ENCODE peak calls at places on chromosomes 16 and 17, in seven cellular contexts. One of them, this sample, is unnamed.

GRCh38 chr17:63015824-63016223 is 49.8 kb downstream of the TANC2 start:
- DNase-seq in T-helper 1 cell: no peak
- DNase-seq in HS-27A: no peak
- DNase-seq in EL: no peak
- DNase-seq in KBM-7: no peak
- DNase-seq in CD8-positive, alpha-beta memory T cell: no peak
- DNase-seq in RWPE1: no peak
- DNase-seq in this sample: no peak

GRCh38 chr16:10817514-10817913 is 1.1 kb downstream of the TVP23A start:
- DNase-seq in T-helper 1 cell: no peak
- DNase-seq in HS-27A: no peak
- DNase-seq in EL: no peak
- DNase-seq in KBM-7: no peak
- DNase-seq in CD8-positive, alpha-beta memory T cell: no peak
- DNase-seq in RWPE1: no peak
- DNase-seq in this sample: no peak

GRCh38 chr17:8740486-8740885 is 4.2 kb downstream of the CCDC42 start:
- DNase-seq in T-helper 1 cell: peak; percentile 46
- DNase-seq in HS-27A: no peak
- DNase-seq in EL: no peak
- DNase-seq in KBM-7: peak; percentile 55
- DNase-seq in CD8-positive, alpha-beta memory T cell: peak; percentile 52
- DNase-seq in RWPE1: no peak
- DNase-seq in this sample: no peak

GRCh38 chr17:1203111-1203966 is 23.6 kb upstream of the ABR start:
- DNase-seq in T-helper 1 cell: peak; percentile 51
- DNase-seq in HS-27A: no peak
- DNase-seq in EL: peak; percentile 74
- DNase-seq in KBM-7: no peak
- DNase-seq in CD8-positive, alpha-beta memory T cell: peak; percentile 33
- DNase-seq in RWPE1: peak; percentile 93
- DNase-seq in this sample: no peak

GRCh38 chr17:72358465-72358864 is 237.6 kb downstream of the SOX9 start:
- DNase-seq in T-helper 1 cell: no peak
- DNase-seq in HS-27A: no peak
- DNase-seq in EL: peak; percentile 90
- DNase-seq in KBM-7: no peak
- DNase-seq in CD8-positive, alpha-beta memory T cell: no peak
- DNase-seq in RWPE1: peak; percentile 89
- DNase-seq in this sample: no peak

GRCh38 chr16:4701791-4702465 is 8.6 kb downstream of the NUDT16L1 start:
- DNase-seq in T-helper 1 cell: no peak
- DNase-seq in HS-27A: no peak
- DNase-seq in EL: no peak
- DNase-seq in KBM-7: no peak
- DNase-seq in CD8-positive, alpha-beta memory T cell: no peak
- DNase-seq in RWPE1: no peak
- DNase-seq in this sample: no peak

GRCh38 chr17:18225121-18225561 is 294 bp upstream of the LLGL1 start:
- DNase-seq in T-helper 1 cell: peak; percentile 92
- DNase-seq in HS-27A: peak; percentile 80
- DNase-seq in EL: peak; percentile 96
- DNase-seq in KBM-7: peak; percentile 94
- DNase-seq in CD8-positive, alpha-beta memory T cell: peak; percentile 95
- DNase-seq in RWPE1: peak; percentile 99
- DNase-seq in this sample: no peak

GRCh38 chr17:34363183-34363661 is at the start of gene CCL1:
- DNase-seq in T-helper 1 cell: no peak
- DNase-seq in HS-27A: no peak
- DNase-seq in EL: no peak
- DNase-seq in KBM-7: no peak
- DNase-seq in CD8-positive, alpha-beta memory T cell: no peak
- DNase-seq in RWPE1: no peak
- DNase-seq in this sample: no peak

GRCh38 chr17:12229315-12229714 is 208.6 kb downstream of the MAP2K4 start:
- DNase-seq in T-helper 1 cell: no peak
- DNase-seq in HS-27A: no peak
- DNase-seq in EL: no peak
- DNase-seq in KBM-7: no peak
- DNase-seq in CD8-positive, alpha-beta memory T cell: no peak
- DNase-seq in RWPE1: no peak
- DNase-seq in this sample: no peak

GRCh38 chr17:68248886-68249872 is 1.3 kb downstream of the AMZ2 start:
- DNase-seq in T-helper 1 cell: no peak
- DNase-seq in HS-27A: no peak
- DNase-seq in EL: peak; percentile 25
- DNase-seq in KBM-7: peak; percentile 80
- DNase-seq in CD8-positive, alpha-beta memory T cell: peak; percentile 54
- DNase-seq in RWPE1: no peak
- DNase-seq in this sample: no peak

GRCh38 chr17:2965621-2966275 is 97.7 kb downstream of the OR1D5 start:
- DNase-seq in T-helper 1 cell: no peak
- DNase-seq in HS-27A: no peak
- DNase-seq in EL: peak; percentile 70
- DNase-seq in KBM-7: no peak
- DNase-seq in CD8-positive, alpha-beta memory T cell: no peak
- DNase-seq in RWPE1: peak; percentile 63
- DNase-seq in this sample: no peak

GRCh38 chr16:17431012-17431411 is 39.7 kb downstream of the XYLT1 start:
- DNase-seq in T-helper 1 cell: no peak
- DNase-seq in HS-27A: no peak
- DNase-seq in EL: peak; percentile 23
- DNase-seq in KBM-7: no peak
- DNase-seq in CD8-positive, alpha-beta memory T cell: no peak
- DNase-seq in RWPE1: no peak
- DNase-seq in this sample: no peak

GRCh38 chr16:1772362-1772907 is at the start of gene EME2:
- DNase-seq in T-helper 1 cell: peak; percentile 41
- DNase-seq in HS-27A: no peak
- DNase-seq in EL: peak; percentile 52
- DNase-seq in KBM-7: no peak
- DNase-seq in CD8-positive, alpha-beta memory T cell: peak; percentile 36
- DNase-seq in RWPE1: no peak
- DNase-seq in this sample: no peak

GRCh38 chr16:48613061-48613957 is 3.3 kb upstream of the N4BP1 start:
- DNase-seq in T-helper 1 cell: peak; percentile 70
- DNase-seq in HS-27A: no peak
- DNase-seq in EL: peak; percentile 81
- DNase-seq in KBM-7: peak; percentile 75
- DNase-seq in CD8-positive, alpha-beta memory T cell: peak; percentile 82
- DNase-seq in RWPE1: no peak
- DNase-seq in this sample: no peak

GRCh38 chr17:42188749-42189650 is 3.7 kb upstream of the HCRT start:
- DNase-seq in T-helper 1 cell: no peak
- DNase-seq in HS-27A: no peak
- DNase-seq in EL: no peak
- DNase-seq in KBM-7: peak; percentile 95
- DNase-seq in CD8-positive, alpha-beta memory T cell: no peak
- DNase-seq in RWPE1: no peak
- DNase-seq in this sample: no peak

GRCh38 chr17:29585080-29585751 is 4.2 kb downstream of the GIT1 start:
- DNase-seq in T-helper 1 cell: no peak
- DNase-seq in HS-27A: no peak
- DNase-seq in EL: peak; percentile 44
- DNase-seq in KBM-7: peak; percentile 58
- DNase-seq in CD8-positive, alpha-beta memory T cell: no peak
- DNase-seq in RWPE1: no peak
- DNase-seq in this sample: no peak

GRCh38 chr16:88681084-88681680 is 5.1 kb downstream of the SNAI3 start:
- DNase-seq in T-helper 1 cell: no peak
- DNase-seq in HS-27A: no peak
- DNase-seq in EL: no peak
- DNase-seq in KBM-7: peak; percentile 39
- DNase-seq in CD8-positive, alpha-beta memory T cell: peak; percentile 58
- DNase-seq in RWPE1: no peak
- DNase-seq in this sample: no peak

GRCh38 chr17:38451840-38452529 is 23.7 kb downstream of the ARHGAP23 start:
- DNase-seq in T-helper 1 cell: no peak
- DNase-seq in HS-27A: peak; percentile 81
- DNase-seq in EL: peak; percentile 98
- DNase-seq in KBM-7: peak; percentile 92
- DNase-seq in CD8-positive, alpha-beta memory T cell: no peak
- DNase-seq in RWPE1: peak; percentile 91
- DNase-seq in this sample: no peak

GRCh38 chr17:56431736-56432135 is 161.8 kb upstream of the NOG start:
- DNase-seq in T-helper 1 cell: no peak
- DNase-seq in HS-27A: no peak
- DNase-seq in EL: peak; percentile 21
- DNase-seq in KBM-7: no peak
- DNase-seq in CD8-positive, alpha-beta memory T cell: no peak
- DNase-seq in RWPE1: no peak
- DNase-seq in this sample: no peak

GRCh38 chr16:27550582-27550920 is 607 bp downstream of the KATNIP start:
- DNase-seq in T-helper 1 cell: no peak
- DNase-seq in HS-27A: no peak
- DNase-seq in EL: no peak
- DNase-seq in KBM-7: no peak
- DNase-seq in CD8-positive, alpha-beta memory T cell: no peak
- DNase-seq in RWPE1: no peak
- DNase-seq in this sample: no peak

GRCh38 chr17:562174-562573 is 152.5 kb downstream of the VPS53 start:
- DNase-seq in T-helper 1 cell: no peak
- DNase-seq in HS-27A: no peak
- DNase-seq in EL: no peak
- DNase-seq in KBM-7: no peak
- DNase-seq in CD8-positive, alpha-beta memory T cell: no peak
- DNase-seq in RWPE1: no peak
- DNase-seq in this sample: peak; percentile 95

GRCh38 chr16:89025636-89026035 is 48.6 kb upstream of the CBFA2T3 start:
- DNase-seq in T-helper 1 cell: no peak
- DNase-seq in HS-27A: no peak
- DNase-seq in EL: no peak
- DNase-seq in KBM-7: no peak
- DNase-seq in CD8-positive, alpha-beta memory T cell: no peak
- DNase-seq in RWPE1: no peak
- DNase-seq in this sample: no peak

GRCh38 chr17:69949931-69950330 is 125.1 kb upstream of the KCNJ16 start:
- DNase-seq in T-helper 1 cell: no peak
- DNase-seq in HS-27A: no peak
- DNase-seq in EL: no peak
- DNase-seq in KBM-7: no peak
- DNase-seq in CD8-positive, alpha-beta memory T cell: no peak
- DNase-seq in RWPE1: no peak
- DNase-seq in this sample: no peak

GRCh38 chr17:61837175-61838051 is 25.9 kb downstream of the BRIP1 start:
- DNase-seq in T-helper 1 cell: peak; percentile 46
- DNase-seq in HS-27A: peak; percentile 27
- DNase-seq in EL: peak; percentile 73
- DNase-seq in KBM-7: peak; percentile 72
- DNase-seq in CD8-positive, alpha-beta memory T cell: peak; percentile 36
- DNase-seq in RWPE1: peak; percentile 37
- DNase-seq in this sample: peak; percentile 65

GRCh38 chr17:36934144-36934758 is 3.0 kb upstream of the LHX1 start:
- DNase-seq in T-helper 1 cell: no peak
- DNase-seq in HS-27A: no peak
- DNase-seq in EL: no peak
- DNase-seq in KBM-7: no peak
- DNase-seq in CD8-positive, alpha-beta memory T cell: no peak
- DNase-seq in RWPE1: no peak
- DNase-seq in this sample: no peak

GRCh38 chr16:78770353-78771091 is 671.1 kb downstream of the WWOX start:
- DNase-seq in T-helper 1 cell: peak; percentile 78
- DNase-seq in HS-27A: no peak
- DNase-seq in EL: no peak
- DNase-seq in KBM-7: peak; percentile 75
- DNase-seq in CD8-positive, alpha-beta memory T cell: peak; percentile 69
- DNase-seq in RWPE1: peak; percentile 23
- DNase-seq in this sample: no peak

GRCh38 chr16:85555549-85556455 is 57.3 kb upstream of the GSE1 start:
- DNase-seq in T-helper 1 cell: no peak
- DNase-seq in HS-27A: no peak
- DNase-seq in EL: peak; percentile 55
- DNase-seq in KBM-7: peak; percentile 71
- DNase-seq in CD8-positive, alpha-beta memory T cell: peak; percentile 27
- DNase-seq in RWPE1: peak; percentile 14
- DNase-seq in this sample: no peak

GRCh38 chr16:90018297-90019200 is 707 bp downstream of the DBNDD1 start:
- DNase-seq in T-helper 1 cell: no peak
- DNase-seq in HS-27A: no peak
- DNase-seq in EL: peak; percentile 14
- DNase-seq in KBM-7: peak; percentile 21
- DNase-seq in CD8-positive, alpha-beta memory T cell: no peak
- DNase-seq in RWPE1: no peak
- DNase-seq in this sample: no peak

GRCh38 chr16:187330-187729 is 7.1 kb downstream of the HBQ1 start:
- DNase-seq in T-helper 1 cell: no peak
- DNase-seq in HS-27A: no peak
- DNase-seq in EL: no peak
- DNase-seq in KBM-7: no peak
- DNase-seq in CD8-positive, alpha-beta memory T cell: no peak
- DNase-seq in RWPE1: no peak
- DNase-seq in this sample: no peak